ENCODE peak calls at places on chromosomes 12 and 14, in seven cellular contexts. One of them, this sample, is unnamed.
A peak's percentile ranks its signal among the peaks of the same experiment; 100 is the strongest.

GRCh38 chr14:90827919-90828610 is 11.8 kb upstream of the TTC7B start:
- DNase-seq in Calu3: peak; percentile 96
- DNase-seq in endothelial cell of umbilical vein: peak; percentile 93
- DNase-seq in cardiac fibroblast: peak; percentile 86
- DNase-seq in endothelial cell: peak; percentile 91
- DNase-seq in neural progenitor cell: peak; percentile 95
- DNase-seq in tibial nerve: peak; percentile 90
- DNase-seq in this sample: peak; percentile 95

GRCh38 chr12:75526655-75527511 is 15.5 kb upstream of the KRR1 start:
- DNase-seq in endothelial cell of umbilical vein: peak; percentile 70
- DNase-seq in endothelial cell: peak; percentile 16
- DNase-seq in neural progenitor cell: peak; percentile 55
- DNase-seq in cardiac fibroblast: peak; percentile 85
- DNase-seq in tibial nerve: no peak
- DNase-seq in Calu3: peak; percentile 19
- DNase-seq in this sample: peak; percentile 17

GRCh38 chr12:122203301-122203967 is at the start of gene B3GNT4:
- DNase-seq in Calu3: peak; percentile 78
- DNase-seq in neural progenitor cell: peak; percentile 79
- DNase-seq in endothelial cell of umbilical vein: peak; percentile 40
- DNase-seq in endothelial cell: peak; percentile 45
- DNase-seq in cardiac fibroblast: peak; percentile 41
- DNase-seq in tibial nerve: no peak
- DNase-seq in this sample: peak; percentile 67

GRCh38 chr14:94394594-94395305 is 6.3 kb upstream of the SERPINA1 start:
- DNase-seq in Calu3: no peak
- DNase-seq in tibial nerve: peak; percentile 55
- DNase-seq in endothelial cell of umbilical vein: no peak
- DNase-seq in neural progenitor cell: no peak
- DNase-seq in endothelial cell: no peak
- DNase-seq in cardiac fibroblast: peak; percentile 73
- DNase-seq in this sample: no peak

GRCh38 chr12:117830471-117830870 is 138.3 kb downstream of the KSR2 start:
- DNase-seq in endothelial cell of umbilical vein: no peak
- DNase-seq in endothelial cell: no peak
- DNase-seq in Calu3: no peak
- DNase-seq in cardiac fibroblast: no peak
- DNase-seq in neural progenitor cell: no peak
- DNase-seq in tibial nerve: no peak
- DNase-seq in this sample: no peak

GRCh38 chr12:6684609-6685008 is 4.6 kb downstream of the ZNF384 start:
- DNase-seq in cardiac fibroblast: peak; percentile 52
- DNase-seq in endothelial cell of umbilical vein: peak; percentile 32
- DNase-seq in neural progenitor cell: peak; percentile 78
- DNase-seq in Calu3: peak; percentile 23
- DNase-seq in tibial nerve: no peak
- DNase-seq in endothelial cell: peak; percentile 40
- DNase-seq in this sample: no peak

GRCh38 chr12:47852096-47852571 is 32.4 kb upstream of the HDAC7 start:
- DNase-seq in Calu3: no peak
- DNase-seq in tibial nerve: no peak
- DNase-seq in endothelial cell of umbilical vein: no peak
- DNase-seq in neural progenitor cell: no peak
- DNase-seq in endothelial cell: no peak
- DNase-seq in cardiac fibroblast: no peak
- DNase-seq in this sample: peak; percentile 10

GRCh38 chr14:21068521-21069387 is 1.4 kb upstream of the ARHGEF40 start:
- DNase-seq in neural progenitor cell: peak; percentile 84
- DNase-seq in endothelial cell of umbilical vein: peak; percentile 52
- DNase-seq in cardiac fibroblast: peak; percentile 70
- DNase-seq in tibial nerve: no peak
- DNase-seq in Calu3: peak; percentile 60
- DNase-seq in endothelial cell: peak; percentile 67
- DNase-seq in this sample: no peak

GRCh38 chr14:24253936-24254335 is 9.0 kb downstream of the TGM1 start:
- DNase-seq in tibial nerve: no peak
- DNase-seq in endothelial cell: no peak
- DNase-seq in neural progenitor cell: no peak
- DNase-seq in cardiac fibroblast: no peak
- DNase-seq in Calu3: no peak
- DNase-seq in endothelial cell of umbilical vein: no peak
- DNase-seq in this sample: no peak

GRCh38 chr14:33131801-33132200 is 193.1 kb downstream of the NPAS3 start:
- DNase-seq in neural progenitor cell: no peak
- DNase-seq in Calu3: no peak
- DNase-seq in endothelial cell of umbilical vein: no peak
- DNase-seq in cardiac fibroblast: no peak
- DNase-seq in tibial nerve: no peak
- DNase-seq in endothelial cell: no peak
- DNase-seq in this sample: no peak

GRCh38 chr14:101564444-101564776 is 3.1 kb downstream of the DIO3 start:
- DNase-seq in Calu3: no peak
- DNase-seq in tibial nerve: no peak
- DNase-seq in cardiac fibroblast: no peak
- DNase-seq in endothelial cell: no peak
- DNase-seq in neural progenitor cell: no peak
- DNase-seq in endothelial cell of umbilical vein: no peak
- DNase-seq in this sample: no peak

DNA sequence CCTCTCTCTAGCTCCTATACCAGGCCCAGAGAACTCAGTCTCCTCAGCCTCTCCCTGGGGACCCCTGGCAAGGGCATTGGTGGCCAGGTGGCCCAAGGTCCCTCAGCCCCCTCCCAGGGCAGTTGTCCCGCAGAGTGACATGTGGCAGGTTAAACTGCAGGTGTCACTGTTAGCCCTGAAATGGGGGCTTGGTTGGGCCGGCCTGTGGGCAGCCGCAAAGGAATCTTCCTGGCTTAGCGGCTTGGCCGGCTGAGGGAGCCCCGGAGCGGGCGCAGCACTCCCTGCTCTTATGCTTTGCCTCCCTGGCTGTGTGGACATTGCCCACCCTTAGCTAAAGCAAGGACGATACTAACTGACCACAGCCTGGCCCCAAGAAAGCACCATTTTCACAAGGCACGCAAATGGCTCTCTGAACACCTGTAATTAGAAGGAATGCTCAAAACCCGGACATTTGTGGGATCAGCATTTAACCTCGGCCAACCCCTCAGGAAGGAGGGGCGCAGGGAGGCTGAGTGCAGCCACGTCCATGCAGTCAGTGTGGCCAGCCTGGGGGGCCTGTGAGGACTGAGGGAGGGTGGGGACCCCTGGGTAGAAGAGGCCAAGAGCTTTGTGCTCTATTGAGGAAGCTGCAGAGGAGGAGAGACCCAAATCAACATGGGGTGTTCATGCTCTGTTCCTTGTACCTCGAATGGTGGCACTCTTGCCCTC is 82.2 kb downstream of the PAPOLA start:
- DNase-seq in endothelial cell of umbilical vein: peak; percentile 21
- DNase-seq in endothelial cell: peak; percentile 83
- DNase-seq in Calu3: peak; percentile 70
- DNase-seq in cardiac fibroblast: peak; percentile 20
- DNase-seq in neural progenitor cell: peak; percentile 93
- DNase-seq in tibial nerve: no peak
- DNase-seq in this sample: peak; percentile 68
- TF ChIP-seq CTCF in endothelial cell of umbilical vein: peak; percentile 27
- TF ChIP-seq CTCF in endothelial cell: peak; percentile 55
- TF ChIP-seq CTCF in Calu3: peak; percentile 38
- TF ChIP-seq CTCF in cardiac fibroblast: no peak
- TF ChIP-seq CTCF in neural progenitor cell: peak; percentile 88
- TF ChIP-seq CTCF in tibial nerve: no peak
- TF ChIP-seq CTCF in this sample: peak; percentile 87

GRCh38 chr14:22846811-22847307 is 10.5 kb downstream of the MMP14 start:
- DNase-seq in neural progenitor cell: no peak
- DNase-seq in tibial nerve: no peak
- DNase-seq in endothelial cell of umbilical vein: no peak
- DNase-seq in cardiac fibroblast: no peak
- DNase-seq in Calu3: no peak
- DNase-seq in endothelial cell: no peak
- DNase-seq in this sample: no peak

GRCh38 chr14:22849212-22849819 is 12.9 kb downstream of the MMP14 start:
- DNase-seq in neural progenitor cell: no peak
- DNase-seq in tibial nerve: peak; percentile 66
- DNase-seq in Calu3: no peak
- DNase-seq in endothelial cell: no peak
- DNase-seq in cardiac fibroblast: peak; percentile 63
- DNase-seq in endothelial cell of umbilical vein: no peak
- DNase-seq in this sample: no peak

GRCh38 chr14:22848391-22849164 is 12.2 kb downstream of the MMP14 start:
- DNase-seq in Calu3: no peak
- DNase-seq in cardiac fibroblast: peak; percentile 90
- DNase-seq in endothelial cell: no peak
- DNase-seq in tibial nerve: peak; percentile 55
- DNase-seq in neural progenitor cell: peak; percentile 23
- DNase-seq in endothelial cell of umbilical vein: peak; percentile 88
- DNase-seq in this sample: no peak

GRCh38 chr14:22845821-22846625 is 9.6 kb downstream of the MMP14 start:
- DNase-seq in endothelial cell: no peak
- DNase-seq in tibial nerve: no peak
- DNase-seq in Calu3: no peak
- DNase-seq in cardiac fibroblast: no peak
- DNase-seq in neural progenitor cell: no peak
- DNase-seq in endothelial cell of umbilical vein: no peak
- DNase-seq in this sample: no peak

GRCh38 chr14:22847661-22848341 is 11.4 kb downstream of the MMP14 start:
- DNase-seq in endothelial cell of umbilical vein: no peak
- DNase-seq in endothelial cell: no peak
- DNase-seq in Calu3: no peak
- DNase-seq in cardiac fibroblast: peak; percentile 71
- DNase-seq in neural progenitor cell: peak; percentile 39
- DNase-seq in tibial nerve: no peak
- DNase-seq in this sample: no peak
- TF ChIP-seq CTCF in endothelial cell of umbilical vein: no peak
- TF ChIP-seq CTCF in endothelial cell: no peak
- TF ChIP-seq CTCF in Calu3: no peak
- TF ChIP-seq CTCF in cardiac fibroblast: peak; percentile 14
- TF ChIP-seq CTCF in neural progenitor cell: peak; percentile 30
- TF ChIP-seq CTCF in tibial nerve: no peak
- TF ChIP-seq CTCF in this sample: no peak

GRCh38 chr12:2561367-2561766 is 233.4 kb upstream of the FKBP4 start:
- DNase-seq in endothelial cell: no peak
- DNase-seq in neural progenitor cell: no peak
- DNase-seq in tibial nerve: no peak
- DNase-seq in endothelial cell of umbilical vein: no peak
- DNase-seq in Calu3: no peak
- DNase-seq in cardiac fibroblast: no peak
- DNase-seq in this sample: no peak

GRCh38 chr12:2559931-2560715 is 234.6 kb upstream of the FKBP4 start:
- DNase-seq in endothelial cell of umbilical vein: no peak
- DNase-seq in endothelial cell: no peak
- DNase-seq in tibial nerve: no peak
- DNase-seq in Calu3: no peak
- DNase-seq in cardiac fibroblast: no peak
- DNase-seq in neural progenitor cell: no peak
- DNase-seq in this sample: no peak

GRCh38 chr12:2555487-2556082 is 239.2 kb upstream of the FKBP4 start:
- DNase-seq in neural progenitor cell: peak; percentile 59
- DNase-seq in cardiac fibroblast: no peak
- DNase-seq in tibial nerve: no peak
- DNase-seq in endothelial cell: no peak
- DNase-seq in endothelial cell of umbilical vein: no peak
- DNase-seq in Calu3: no peak
- DNase-seq in this sample: peak; percentile 57

GRCh38 chr12:2553388-2554126 is 241.2 kb upstream of the FKBP4 start:
- DNase-seq in endothelial cell of umbilical vein: no peak
- DNase-seq in Calu3: no peak
- DNase-seq in neural progenitor cell: no peak
- DNase-seq in tibial nerve: no peak
- DNase-seq in endothelial cell: no peak
- DNase-seq in cardiac fibroblast: no peak
- DNase-seq in this sample: no peak

DNA sequence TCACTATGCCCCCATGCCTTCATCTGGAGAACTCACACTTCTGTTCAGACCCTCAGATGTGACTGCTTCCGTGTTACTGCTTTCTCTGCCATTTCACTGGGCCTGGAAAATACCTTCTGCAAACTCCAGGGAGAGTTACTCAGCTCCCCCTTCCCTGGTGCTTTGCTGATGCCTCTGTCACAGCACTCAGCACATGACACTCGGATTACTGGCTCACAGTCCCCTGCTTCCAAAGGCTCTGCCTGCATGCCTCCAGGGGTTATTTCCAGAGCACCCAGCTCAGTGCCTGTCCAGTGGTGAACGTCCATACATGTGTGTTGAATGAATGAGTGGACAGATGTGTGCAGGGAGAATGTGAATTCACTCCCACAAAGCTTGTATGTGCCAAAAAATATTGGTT is 237.2 kb upstream of the FKBP4 start:
- DNase-seq in neural progenitor cell: peak; percentile 32
- DNase-seq in cardiac fibroblast: no peak
- DNase-seq in Calu3: no peak
- DNase-seq in endothelial cell: no peak
- DNase-seq in endothelial cell of umbilical vein: no peak
- DNase-seq in tibial nerve: no peak
- DNase-seq in this sample: no peak
- TF ChIP-seq CTCF in neural progenitor cell: no peak
- TF ChIP-seq CTCF in cardiac fibroblast: no peak
- TF ChIP-seq CTCF in Calu3: no peak
- TF ChIP-seq CTCF in endothelial cell: no peak
- TF ChIP-seq CTCF in endothelial cell of umbilical vein: no peak
- TF ChIP-seq CTCF in tibial nerve: no peak
- TF ChIP-seq CTCF in this sample: no peak

GRCh38 chr14:49497725-49498348 is 88.3 kb downstream of the RPS29 start:
- DNase-seq in cardiac fibroblast: peak; percentile 88
- DNase-seq in neural progenitor cell: peak; percentile 81
- DNase-seq in endothelial cell: peak; percentile 22
- DNase-seq in endothelial cell of umbilical vein: peak; percentile 78
- DNase-seq in tibial nerve: no peak
- DNase-seq in Calu3: peak; percentile 23
- DNase-seq in this sample: peak; percentile 23
- TF ChIP-seq CTCF in cardiac fibroblast: peak; percentile 79
- TF ChIP-seq CTCF in neural progenitor cell: peak; percentile 92
- TF ChIP-seq CTCF in endothelial cell: peak; percentile 98
- TF ChIP-seq CTCF in endothelial cell of umbilical vein: peak; percentile 53
- TF ChIP-seq CTCF in tibial nerve: peak; percentile 72
- TF ChIP-seq CTCF in Calu3: peak; percentile 64
- TF ChIP-seq CTCF in this sample: peak; percentile 82